ENCODE peak calls at places on chromosomes 16 and 17, in four cellular contexts. One of them, this sample, is unnamed.
A peak's percentile ranks its signal among the peaks of the same experiment; 100 is the strongest.

GRCh38 chr16:75550211-75550662 is 5.8 kb downstream of the TMEM231 start:
- DNase-seq in PC-3: peak; percentile 33
- DNase-seq in testis: peak; percentile 59
- DNase-seq in cardiac muscle cell: peak; percentile 38
- DNase-seq in this sample: no peak

GRCh38 chr16:49024016-49024415 is 257.6 kb downstream of the CBLN1 start:
- DNase-seq in PC-3: no peak
- DNase-seq in testis: no peak
- DNase-seq in cardiac muscle cell: no peak
- DNase-seq in this sample: no peak

GRCh38 chr16:5653789-5654188 is 556.2 kb upstream of the EEF2KMT start:
- DNase-seq in PC-3: no peak
- DNase-seq in testis: no peak
- DNase-seq in cardiac muscle cell: no peak
- DNase-seq in this sample: no peak

GRCh38 chr16:88531931-88532433 is 38.2 kb upstream of the ZC3H18 start:
- DNase-seq in PC-3: no peak
- DNase-seq in testis: no peak
- DNase-seq in cardiac muscle cell: no peak
- DNase-seq in this sample: no peak

GRCh38 chr16:64308721-64309120 is 813.1 kb downstream of the CDH11 start:
- DNase-seq in PC-3: no peak
- DNase-seq in testis: no peak
- DNase-seq in cardiac muscle cell: no peak
- DNase-seq in this sample: no peak

GRCh38 chr17:52678211-52678610 is 519.7 kb upstream of the CA10 start:
- DNase-seq in PC-3: no peak
- DNase-seq in testis: no peak
- DNase-seq in cardiac muscle cell: no peak
- DNase-seq in this sample: no peak

GRCh38 chr17:77723909-77724875 is 234.3 kb upstream of the TNRC6C start:
- DNase-seq in PC-3: no peak
- DNase-seq in testis: no peak
- DNase-seq in cardiac muscle cell: no peak
- DNase-seq in this sample: no peak

GRCh38 chr16:25184771-25185170 is 32.0 kb upstream of the AQP8 start:
- DNase-seq in PC-3: no peak
- DNase-seq in testis: no peak
- DNase-seq in cardiac muscle cell: no peak
- DNase-seq in this sample: no peak

GRCh38 chr16:4115209-4115940 is 867 bp downstream of the ADCY9 start:
- DNase-seq in PC-3: peak; percentile 33
- DNase-seq in testis: peak; percentile 62
- DNase-seq in cardiac muscle cell: peak; percentile 84
- DNase-seq in this sample: peak; percentile 57

GRCh38 chr16:351804-352520 is 561 bp downstream of the AXIN1 start:
- DNase-seq in PC-3: no peak
- DNase-seq in testis: no peak
- DNase-seq in cardiac muscle cell: no peak
- DNase-seq in this sample: peak; percentile 42

GRCh38 chr17:39607057-39607850 is 466 bp downstream of the NEUROD2 start:
- DNase-seq in PC-3: no peak
- DNase-seq in testis: no peak
- DNase-seq in cardiac muscle cell: no peak
- DNase-seq in this sample: no peak

GRCh38 chr16:14337303-14338191 is 266.4 kb downstream of the MRTFB start:
- DNase-seq in PC-3: no peak
- DNase-seq in testis: peak; percentile 25
- DNase-seq in cardiac muscle cell: peak; percentile 42
- DNase-seq in this sample: peak; percentile 59

GRCh38 chr16:51967566-51967965 is 579.4 kb downstream of the TOX3 start:
- DNase-seq in PC-3: no peak
- DNase-seq in testis: no peak
- DNase-seq in cardiac muscle cell: no peak
- DNase-seq in this sample: no peak

GRCh38 chr17:4365103-4365627 is 1.3 kb downstream of the UBE2G1 start:
- DNase-seq in PC-3: peak; percentile 86
- DNase-seq in testis: peak; percentile 95
- DNase-seq in cardiac muscle cell: peak; percentile 95
- DNase-seq in this sample: peak; percentile 91

GRCh38 chr17:37828313-37829124 is 83.7 kb upstream of the HNF1B start:
- DNase-seq in PC-3: peak; percentile 5
- DNase-seq in testis: no peak
- DNase-seq in cardiac muscle cell: peak; percentile 4
- DNase-seq in this sample: no peak

GRCh38 chr16:29290631-29291247 is 115.8 kb downstream of the NPIPB11 start:
- DNase-seq in PC-3: peak; percentile 92
- DNase-seq in testis: peak; percentile 96
- DNase-seq in cardiac muscle cell: peak; percentile 94
- DNase-seq in this sample: peak; percentile 99

GRCh38 chr17:596763-597644 is 117.6 kb downstream of the VPS53 start:
- DNase-seq in PC-3: peak; percentile 27
- DNase-seq in testis: no peak
- DNase-seq in cardiac muscle cell: peak; percentile 66
- DNase-seq in this sample: peak; percentile 51

GRCh38 chr17:4960279-4960922 is 7.2 kb downstream of the SPAG7 start:
- DNase-seq in PC-3: no peak
- DNase-seq in testis: no peak
- DNase-seq in cardiac muscle cell: no peak
- DNase-seq in this sample: no peak

GRCh38 chr16:50938923-50939322 is 197.0 kb downstream of the CYLD start:
- DNase-seq in PC-3: no peak
- DNase-seq in testis: no peak
- DNase-seq in cardiac muscle cell: no peak
- DNase-seq in this sample: no peak

GRCh38 chr17:19346351-19347255 is 15.9 kb downstream of the B9D1 start:
- DNase-seq in PC-3: peak; percentile 82
- DNase-seq in testis: peak; percentile 72
- DNase-seq in cardiac muscle cell: peak; percentile 85
- DNase-seq in this sample: no peak

GRCh38 chr17:69654981-69655581 is 240.6 kb downstream of the MAP2K6 start:
- DNase-seq in PC-3: peak; percentile 94
- DNase-seq in testis: no peak
- DNase-seq in cardiac muscle cell: peak; percentile 69
- DNase-seq in this sample: no peak

GRCh38 chr16:89141884-89142267 is 29.7 kb upstream of the CDH15 start:
- DNase-seq in PC-3: no peak
- DNase-seq in testis: no peak
- DNase-seq in cardiac muscle cell: no peak
- DNase-seq in this sample: no peak

GRCh38 chr17:69669441-69670178 is 255.1 kb downstream of the MAP2K6 start:
- DNase-seq in PC-3: peak; percentile 9
- DNase-seq in testis: no peak
- DNase-seq in cardiac muscle cell: no peak
- DNase-seq in this sample: peak; percentile 9

GRCh38 chr17:7379134-7379533 is 1.8 kb upstream of the TNK1 start:
- DNase-seq in PC-3: no peak
- DNase-seq in testis: no peak
- DNase-seq in cardiac muscle cell: no peak
- DNase-seq in this sample: no peak

GRCh38 chr17:50532452-50533024 is at the start of gene EPN3:
- DNase-seq in PC-3: peak; percentile 86
- DNase-seq in testis: no peak
- DNase-seq in cardiac muscle cell: peak; percentile 21
- DNase-seq in this sample: peak; percentile 84

GRCh38 chr17:9817086-9817485 is 4.8 kb downstream of the GSG1L2 start:
- DNase-seq in PC-3: peak; percentile 71
- DNase-seq in testis: peak; percentile 48
- DNase-seq in cardiac muscle cell: peak; percentile 69
- DNase-seq in this sample: no peak

GRCh38 chr17:77286641-77287431 is 146.1 kb downstream of the SEC14L1 start:
- DNase-seq in PC-3: peak; percentile 99
- DNase-seq in testis: no peak
- DNase-seq in cardiac muscle cell: peak; percentile 93
- DNase-seq in this sample: peak; percentile 95

GRCh38 chr17:50283246-50283645 is 9.0 kb downstream of the TMEM92 start:
- DNase-seq in PC-3: no peak
- DNase-seq in testis: no peak
- DNase-seq in cardiac muscle cell: no peak
- DNase-seq in this sample: no peak

GRCh38 chr17:9971991-9972390 is 66.9 kb upstream of the RCVRN start:
- DNase-seq in PC-3: peak; percentile 7
- DNase-seq in testis: peak; percentile 87
- DNase-seq in cardiac muscle cell: peak; percentile 80
- DNase-seq in this sample: peak; percentile 12

GRCh38 chr17:12242390-12242954 is 221.8 kb downstream of the MAP2K4 start:
- DNase-seq in PC-3: no peak
- DNase-seq in testis: no peak
- DNase-seq in cardiac muscle cell: no peak
- DNase-seq in this sample: no peak

GRCh38 chr16:73308776-73309175 is 260.8 kb upstream of the ZFHX3 start:
- DNase-seq in PC-3: no peak
- DNase-seq in testis: no peak
- DNase-seq in cardiac muscle cell: no peak
- DNase-seq in this sample: no peak

GRCh38 chr16:71869089-71869488 is 14.9 kb downstream of the ZNF821 start:
- DNase-seq in PC-3: no peak
- DNase-seq in testis: no peak
- DNase-seq in cardiac muscle cell: no peak
- DNase-seq in this sample: no peak

GRCh38 chr16:69839240-69839688 is 77.1 kb downstream of the WWP2 start:
- DNase-seq in PC-3: no peak
- DNase-seq in testis: peak; percentile 37
- DNase-seq in cardiac muscle cell: no peak
- DNase-seq in this sample: no peak
- H3K4me1 ChIP-seq in PC-3: no peaks in the 10 kb centered on the region
- H3K4me1 ChIP-seq in testis: peaks cover 26% of the 10 kb centered on the region
- H3K4me1 ChIP-seq in cardiac muscle cell: peaks cover 51% of the 10 kb centered on the region
- H3K4me1 ChIP-seq in this sample: peaks cover 21% of the 10 kb centered on the region

GRCh38 chr16:35480988-35481387 is 2021.6 kb downstream of the TP53TG3F start:
- DNase-seq in PC-3: no peak
- DNase-seq in testis: no peak
- DNase-seq in cardiac muscle cell: no peak
- DNase-seq in this sample: no peak

GRCh38 chr16:35480361-35480760 is 2020.9 kb downstream of the TP53TG3F start:
- DNase-seq in PC-3: no peak
- DNase-seq in testis: no peak
- DNase-seq in cardiac muscle cell: no peak
- DNase-seq in this sample: no peak

DNA sequence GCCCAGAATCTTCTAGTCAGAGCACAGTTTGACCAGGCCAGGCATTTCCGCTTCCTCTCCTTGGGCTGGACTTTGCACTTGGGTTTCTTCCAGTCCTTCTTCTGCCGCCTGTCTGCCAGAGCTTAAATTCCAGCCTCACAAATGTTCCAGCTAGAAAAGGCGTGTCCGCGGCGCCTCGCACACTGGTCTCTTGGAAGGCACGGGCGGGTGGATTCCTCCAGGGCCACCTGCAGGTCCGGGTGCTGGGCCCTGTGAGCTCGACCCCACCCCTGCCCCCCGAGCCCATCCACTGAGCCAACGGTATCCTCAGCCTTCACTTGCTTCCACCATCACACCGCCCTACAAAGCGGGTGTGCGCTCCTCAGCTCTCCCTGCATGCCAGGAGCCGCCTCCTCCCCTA is 2026.5 kb downstream of the TP53TG3F start:
- DNase-seq in PC-3: no peak
- DNase-seq in testis: no peak
- DNase-seq in cardiac muscle cell: no peak
- DNase-seq in this sample: no peak
- H3K9me3 ChIP-seq in PC-3: peaks cover 3% of the 10 kb centered on the region
- H3K9me3 ChIP-seq in testis: no peaks in the 10 kb centered on the region
- H3K9me3 ChIP-seq in cardiac muscle cell: no peaks in the 10 kb centered on the region
- H3K9me3 ChIP-seq in this sample: no peaks in the 10 kb centered on the region

DNA sequence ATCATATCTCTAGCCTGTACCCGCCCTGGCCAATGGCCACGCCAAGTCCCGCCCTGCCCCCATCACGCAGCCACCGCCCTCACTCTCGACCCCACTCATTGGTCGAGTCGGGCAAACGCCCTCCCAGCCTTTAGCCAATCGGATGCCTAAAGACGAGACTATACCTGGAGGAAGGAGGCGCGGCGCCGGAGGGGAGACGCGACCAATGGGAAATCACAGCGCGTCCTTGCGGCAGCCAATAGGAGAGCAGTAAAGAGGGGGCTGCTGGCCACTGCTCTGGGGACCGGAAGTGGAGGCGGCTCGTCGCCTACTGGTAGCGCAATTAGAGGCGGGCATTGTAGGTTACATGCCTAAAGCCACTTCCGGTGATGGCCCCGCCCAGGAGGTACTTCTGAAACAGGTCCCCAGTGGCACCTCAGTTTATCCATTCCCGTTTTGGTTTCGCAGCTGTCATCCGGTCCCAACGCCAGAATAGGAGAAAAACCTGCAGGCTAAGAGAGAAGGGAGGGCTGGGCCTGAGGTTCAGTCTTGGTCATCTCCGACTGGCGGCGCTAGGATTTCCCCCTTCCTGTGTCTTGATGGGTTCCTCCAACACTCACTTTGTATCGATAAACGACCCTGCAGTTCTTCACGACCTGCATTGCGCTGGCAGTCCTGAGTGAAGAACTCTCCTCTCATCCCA is 3.6 kb upstream of the MTMR4 start:
- DNase-seq in PC-3: peak; percentile 100
- DNase-seq in testis: peak; percentile 100
- DNase-seq in cardiac muscle cell: peak; percentile 100
- DNase-seq in this sample: peak; percentile 100
- TF ChIP-seq CTCF in PC-3: no peak
- TF ChIP-seq CTCF in testis: no peak
- TF ChIP-seq CTCF in cardiac muscle cell: no peak
- TF ChIP-seq CTCF in this sample: no peak

GRCh38 chr16:11788914-11789313 is 8.1 kb downstream of the ZC3H7A start:
- DNase-seq in PC-3: no peak
- DNase-seq in testis: no peak
- DNase-seq in cardiac muscle cell: no peak
- DNase-seq in this sample: no peak

GRCh38 chr16:11794447-11794846 is 2.6 kb downstream of the ZC3H7A start:
- DNase-seq in PC-3: no peak
- DNase-seq in testis: no peak
- DNase-seq in cardiac muscle cell: no peak
- DNase-seq in this sample: no peak

GRCh38 chr16:11793840-11794239 is 3.2 kb downstream of the ZC3H7A start:
- DNase-seq in PC-3: no peak
- DNase-seq in testis: peak; percentile 40
- DNase-seq in cardiac muscle cell: no peak
- DNase-seq in this sample: no peak

GRCh38 chr16:11792404-11793260 is 4.4 kb downstream of the ZC3H7A start:
- DNase-seq in PC-3: no peak
- DNase-seq in testis: no peak
- DNase-seq in cardiac muscle cell: no peak
- DNase-seq in this sample: peak; percentile 68

DNA sequence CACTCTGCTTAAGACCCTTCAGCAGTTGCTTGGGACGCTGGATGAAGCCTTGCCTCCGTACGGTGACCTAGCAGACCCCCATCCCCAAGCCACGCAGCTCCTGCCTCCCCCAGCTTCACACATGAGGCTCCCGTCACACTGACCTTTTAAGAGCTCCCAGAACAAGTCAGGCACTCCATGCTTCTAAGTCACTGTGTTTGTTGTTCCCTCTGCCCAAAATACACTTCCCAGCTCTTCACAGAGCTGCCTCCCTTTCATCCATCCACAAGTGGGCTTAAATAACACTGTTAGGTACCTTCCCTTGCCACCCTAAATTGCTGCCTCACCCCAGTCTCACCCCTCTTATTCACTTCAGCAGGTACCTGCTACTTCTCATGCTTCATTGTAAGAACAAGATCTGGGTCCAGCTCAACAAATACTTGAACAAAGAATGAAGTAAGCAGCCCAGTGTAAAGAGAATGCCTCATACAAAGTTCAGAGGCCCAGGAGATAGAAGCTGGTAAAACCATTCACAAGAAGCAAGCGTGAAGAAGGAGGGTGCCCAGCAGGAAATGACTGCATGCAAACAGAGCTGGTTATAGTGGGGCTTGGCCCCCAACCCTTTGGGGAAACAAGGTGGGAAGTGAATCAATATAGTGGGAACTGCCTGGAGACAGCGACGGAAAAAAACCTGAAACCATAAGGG is 5.8 kb downstream of the ZC3H7A start:
- DNase-seq in PC-3: no peak
- DNase-seq in testis: no peak
- DNase-seq in cardiac muscle cell: no peak
- DNase-seq in this sample: peak; percentile 78
- H3K4me1 ChIP-seq in PC-3: peaks cover 5% of the 10 kb centered on the region
- H3K4me1 ChIP-seq in testis: peaks cover 37% of the 10 kb centered on the region
- H3K4me1 ChIP-seq in cardiac muscle cell: peaks cover 51% of the 10 kb centered on the region
- H3K4me1 ChIP-seq in this sample: peaks cover 50% of the 10 kb centered on the region